ENCODE peak calls at places on chromosomes 11 and 22, in four cellular contexts. W is MM.1S; M is pancreas; J is CD8-positive, alpha-beta memory T cell. U is an unnamed sample. For H3K27me3, the result is how much of the 10 kb centered on the place peaks cover.

GRCh38 chr11:123806249-123806648 is at the start of gene OR6M1:
- DNase-seq in W (no peak), M (no peak), J (no peak), U (no peak)

GRCh38 chr11:59185412-59185811 is 13.5 kb downstream of the DTX4 start:
- DNase-seq in W (no peak), M (no peak), J (no peak), U (no peak)

GRCh38 chr22:33748714-33749113 is 171.6 kb downstream of the LARGE1 start:
- DNase-seq in W (no peak), M (no peak), J (no peak), U (no peak)

GRCh38 chr11:84857746-84858145 is 769.4 kb downstream of the DLG2 start:
- DNase-seq in W (no peak), M (no peak), J (no peak), U (no peak)

GRCh38 chr11:61482513-61482912 is 26.0 kb upstream of the LRRC10B start:
- DNase-seq in W (no peak), M (no peak), J (no peak), U (no peak)

GRCh38 chr11:9219115-9219514 is 46.0 kb downstream of the DENND5A start:
- DNase-seq in W (no peak), M (no peak), J (no peak), U (no peak)

GRCh38 chr11:120775986-120776682 is 247.8 kb upstream of the TBCEL start:
- DNase-seq in W (no peak), M (no peak), J (no peak), U (no peak)

GRCh38 chr11:13834463-13834862 is 128.1 kb upstream of the SPON1 start:
- DNase-seq in W (no peak), M (no peak), J (no peak), U (no peak)

GRCh38 chr22:44915441-44915840 is 94.4 kb downstream of the PHF21B start:
- DNase-seq in W (no peak), M (no peak), J (no peak), U (no peak)

GRCh38 chr11:11500744-11501487 is 120.9 kb downstream of the GALNT18 start:
- DNase-seq in W (no peak), M (no peak), J (no peak), U (no peak)

GRCh38 chr11:105829084-105829483 is 193.0 kb downstream of the MSANTD4 start:
- DNase-seq in W (peak), M (no peak), J (no peak), U (no peak)

GRCh38 chr11:124758355-124759267 is 3.5 kb downstream of the ESAM start:
- DNase-seq in W (peak), M (peak), J (peak), U (peak)

GRCh38 chr11:94513091-94513490 is 830 bp downstream of the C11orf97 start:
- DNase-seq in W (no peak), M (no peak), J (no peak), U (no peak)

GRCh38 chr11:1879941-1880720 is 11.6 kb downstream of the PRR33 start:
- DNase-seq in W (no peak), M (no peak), J (no peak), U (no peak)

GRCh38 chr11:114307524-114308203 is 11.5 kb downstream of the NNMT start:
- DNase-seq in W (no peak), M (peak), J (no peak), U (peak)

GRCh38 chr11:6387811-6388599 is 2.3 kb upstream of the SMPD1 start:
- DNase-seq in W (no peak), M (no peak), J (no peak), U (no peak)

GRCh38 chr22:24803064-24803542 is 2.9 kb upstream of the SGSM1 start:
- DNase-seq in W (peak), M (no peak), J (peak), U (peak)

DNA sequence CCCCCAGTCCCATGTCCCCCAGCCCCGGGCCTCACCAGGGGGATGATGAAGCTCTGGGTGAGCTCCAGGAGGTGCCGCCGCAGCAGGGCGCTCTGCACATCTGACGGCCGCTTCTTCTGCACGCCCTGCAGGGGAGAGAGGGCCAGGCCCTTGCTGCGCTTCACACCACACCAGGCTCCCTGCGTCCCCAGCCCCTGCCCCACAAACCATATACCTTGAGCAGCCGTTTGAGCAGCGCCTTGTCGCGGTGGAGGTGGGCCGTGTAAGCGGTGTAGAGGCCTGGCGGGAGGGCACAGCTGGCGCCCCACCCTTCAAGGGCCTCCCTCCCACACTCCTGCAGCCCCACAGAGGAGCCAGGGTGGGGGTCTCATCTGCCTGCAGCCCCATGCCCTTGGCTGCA is 6.2 kb upstream of the PLXNB2 start:
- DNase-seq in W (no peak), M (no peak), J (no peak), U (no peak)
- H3K27ac ChIP-seq in W (peak), M (no peak), J (peak), U (no peak)

GRCh38 chr22:22094921-22095320 is 112.3 kb upstream of the TOP3B start:
- DNase-seq in W (no peak), M (no peak), J (no peak), U (no peak)
- H3K27me3 ChIP-seq in W (under half), M (under half), J (under half), U (under half)

GRCh38 chr22:36453855-36454378 is 27.5 kb downstream of the TXN2 start:
- DNase-seq in W (no peak), M (no peak), J (no peak), U (no peak)

GRCh38 chr22:36454916-36455570 is 26.4 kb downstream of the TXN2 start:
- DNase-seq in W (peak), M (peak), J (peak), U (peak)

GRCh38 chr22:36453266-36453607 is 28.2 kb downstream of the TXN2 start:
- DNase-seq in W (no peak), M (no peak), J (no peak), U (no peak)

GRCh38 chr22:36449776-36450175 is 31.7 kb downstream of the TXN2 start:
- DNase-seq in W (no peak), M (no peak), J (no peak), U (no peak)

DNA sequence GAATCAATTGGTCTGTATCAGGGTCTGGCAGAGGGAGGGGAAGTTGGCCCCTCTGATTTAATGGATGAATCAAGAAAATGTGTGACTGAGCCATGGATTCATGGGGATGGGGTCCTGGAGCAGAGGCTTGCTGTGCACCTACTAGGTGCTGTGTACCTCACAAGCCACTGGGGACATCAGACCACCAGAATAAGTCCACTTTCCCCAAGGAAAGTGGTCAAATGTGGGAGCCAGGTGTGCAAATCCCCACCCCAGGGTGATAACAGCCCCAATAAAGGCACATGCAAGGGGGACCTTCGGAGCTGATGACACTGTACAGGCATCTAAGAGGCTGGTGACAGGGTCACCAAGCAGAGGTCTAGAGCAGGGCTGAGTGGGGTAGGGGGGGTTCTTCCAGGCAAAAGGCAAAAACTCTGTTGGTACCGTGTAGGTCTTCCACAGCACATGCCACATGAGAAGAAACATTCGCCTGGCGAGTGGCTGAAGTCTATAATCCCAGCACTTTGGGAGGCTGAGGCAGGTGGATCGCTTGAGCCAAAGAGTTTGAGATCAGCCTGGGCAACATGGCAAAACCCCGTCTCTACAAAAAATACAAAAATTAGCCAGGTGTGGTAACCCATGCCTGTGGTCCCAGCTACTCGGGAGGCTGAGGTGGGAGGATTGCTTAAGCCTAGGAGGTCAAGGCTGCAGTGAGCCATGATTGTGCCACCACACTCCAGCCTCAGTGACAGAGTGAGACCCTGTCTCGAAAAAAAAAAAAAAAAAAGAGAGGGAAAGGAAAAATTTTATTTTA is 28.8 kb downstream of the TXN2 start:
- DNase-seq in W (no peak), M (no peak), J (peak), U (no peak)
- H3K27ac ChIP-seq in W (peak), M (peak), J (no peak), U (peak)

GRCh38 chr11:126995989-126996388 is 4.6 kb downstream of the KIRREL3 start:
- DNase-seq in W (no peak), M (no peak), J (no peak), U (no peak)
- H3K27me3 ChIP-seq in W (under half), M (under half), J (under half), U (under half)

DNA sequence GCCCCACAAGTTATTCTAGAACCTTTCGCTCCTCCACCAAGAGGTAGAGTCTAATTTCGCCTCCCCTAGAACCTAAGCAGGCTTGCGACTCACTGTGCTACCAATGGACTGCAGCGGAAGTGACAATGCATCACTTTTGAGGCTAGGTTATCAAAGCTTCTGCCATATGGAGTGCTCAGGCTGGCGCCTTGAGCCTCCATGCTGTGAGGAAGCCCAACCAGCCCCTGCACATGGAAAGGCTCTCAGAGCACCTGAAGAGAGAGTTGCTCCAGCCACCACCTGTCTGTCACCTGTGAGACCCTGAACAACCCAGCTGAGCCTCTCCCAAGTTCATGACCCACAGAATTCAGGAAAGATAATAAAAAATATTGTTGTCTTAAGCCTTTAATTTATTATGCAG is 29.3 kb upstream of the CBX7 start:
- DNase-seq in W (no peak), M (peak), J (no peak), U (no peak)
- H3K27ac ChIP-seq in W (no peak), M (no peak), J (no peak), U (no peak)

DNA sequence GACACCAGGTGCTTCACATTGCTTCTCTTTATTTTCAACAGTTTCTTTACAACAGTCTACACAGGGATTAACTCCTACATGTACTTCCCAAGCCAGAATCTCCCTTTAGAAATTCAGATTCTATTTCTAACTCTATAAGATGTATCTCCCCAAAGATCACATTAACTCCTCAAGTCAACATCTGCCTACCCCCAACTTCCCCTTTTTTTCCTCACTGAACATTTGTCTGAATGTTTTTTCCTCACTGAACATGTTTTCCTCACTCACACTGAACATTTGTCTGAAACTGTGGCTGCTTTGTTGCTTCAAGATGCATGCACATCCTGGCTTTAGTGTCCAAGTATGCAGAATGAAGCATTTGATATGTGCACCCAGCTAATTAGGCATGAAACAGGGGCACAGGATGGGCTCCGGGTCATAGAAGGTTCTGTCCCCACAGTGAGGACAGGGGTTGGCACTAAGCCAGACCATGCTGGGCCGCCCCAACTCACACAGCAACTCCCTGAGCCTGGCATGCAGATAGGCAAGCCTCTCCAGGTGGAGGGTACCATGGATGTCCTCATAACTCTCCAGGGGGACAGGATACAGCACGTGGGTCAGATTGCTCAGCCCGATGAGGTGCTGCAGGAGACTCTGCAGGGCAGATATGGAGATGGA is 11.2 kb downstream of the PRAME start:
- DNase-seq in W (no peak), M (no peak), J (no peak), U (no peak)
- H3K27me3 ChIP-seq in W (under half), M (under half), J (under half), U (under half)

GRCh38 chr11:26583550-26583949 is 11.5 kb upstream of the MUC15 start:
- DNase-seq in W (no peak), M (no peak), J (no peak), U (peak)
- H3K27ac ChIP-seq in W (no peak), M (no peak), J (no peak), U (no peak)